ENCODE peak calls at places on chromosomes 2 and 18, in six cellular contexts. K, Q, E, H, W and C are unnamed samples.

GRCh38 chr18:46253498-46253897 is 149.3 kb downstream of the HAUS1 start:
- DNase-seq in E (no peak), W (no peak), K (no peak), Q (no peak), H (no peak), C (no peak)

GRCh38 chr2:11621465-11621864 is 48.5 kb downstream of the NTSR2 start:
- DNase-seq in H (no peak), K (no peak), Q (no peak), E (no peak), W (no peak), C (no peak)

GRCh38 chr2:236239276-236240065 is 24.7 kb downstream of the ASB18 start:
- DNase-seq in E (no peak), K (no peak), Q (no peak), H (no peak), W (no peak), C (no peak)

GRCh38 chr18:75189696-75190095 is 19.2 kb downstream of the PTGR3 start:
- DNase-seq in W (no peak), Q (no peak), K (no peak), E (no peak), H (no peak), C (no peak)

GRCh38 chr18:24153397-24153796 is 14.5 kb downstream of the CABYR start:
- DNase-seq in Q (no peak), E (no peak), W (no peak), H (no peak), K (no peak), C (no peak)

GRCh38 chr18:24369420-24369819 is 28.2 kb downstream of the OSBPL1A start:
- DNase-seq in E (no peak), H (no peak), Q (no peak), W (no peak), K (no peak), C (no peak)

GRCh38 chr2:172725741-172726140 is 9.9 kb upstream of the RAPGEF4 start:
- DNase-seq in E (no peak), H (no peak), Q (no peak), K (no peak), W (no peak), C (no peak)

GRCh38 chr18:44771957-44772917 is 91.5 kb downstream of the SETBP1 start:
- DNase-seq in E (no peak), W (peak; percentile 30), H (no peak), K (peak; percentile 70), Q (peak; percentile 15), C (no peak)

GRCh38 chr2:153543639-153544071 is 65.1 kb upstream of the RPRM start:
- DNase-seq in K (no peak), W (no peak), Q (no peak), H (no peak), E (no peak), C (no peak)

GRCh38 chr2:39667142-39667880 is 1.6 kb downstream of the TMEM178A start:
- DNase-seq in E (no peak), K (no peak), Q (no peak), H (no peak), W (no peak), C (no peak)